ENCODE peak calls at places on chromosome 4, in six cellular contexts. One of them, this sample, is unnamed.

GRCh38 chr4:47469951-47470350 is 6.4 kb upstream of the COMMD8 start:
- DNase-seq in ACHN: no peak
- DNase-seq in EH: peak; percentile 81
- DNase-seq in RKO: no peak
- DNase-seq in AG09309: peak; percentile 20
- DNase-seq in amniotic stem cell: no peak
- DNase-seq in this sample: no peak

GRCh38 chr4:175560628-175561027 is 251.4 kb downstream of the GPM6A start:
- DNase-seq in amniotic stem cell: peak; percentile 2
- DNase-seq in ACHN: peak; percentile 72
- DNase-seq in RKO: peak; percentile 73
- DNase-seq in AG09309: peak; percentile 11
- DNase-seq in EH: peak; percentile 23
- DNase-seq in this sample: no peak

GRCh38 chr4:54159543-54159942 is 59.6 kb downstream of the GSX2 start:
- DNase-seq in EH: no peak
- DNase-seq in RKO: no peak
- DNase-seq in AG09309: no peak
- DNase-seq in ACHN: no peak
- DNase-seq in amniotic stem cell: no peak
- DNase-seq in this sample: no peak

GRCh38 chr4:2273657-2274319 is 11.9 kb upstream of the MXD4 start:
- DNase-seq in EH: no peak
- DNase-seq in amniotic stem cell: no peak
- DNase-seq in AG09309: no peak
- DNase-seq in ACHN: no peak
- DNase-seq in RKO: no peak
- DNase-seq in this sample: no peak

GRCh38 chr4:23097251-23097650 is 404.5 kb downstream of the GBA3 start:
- DNase-seq in RKO: peak; percentile 77
- DNase-seq in ACHN: no peak
- DNase-seq in AG09309: peak; percentile 16
- DNase-seq in EH: peak; percentile 63
- DNase-seq in amniotic stem cell: no peak
- DNase-seq in this sample: peak; percentile 3

GRCh38 chr4:89000844-89001360 is 56.1 kb downstream of the FAM13A start:
- DNase-seq in ACHN: peak; percentile 48
- DNase-seq in EH: peak; percentile 52
- DNase-seq in amniotic stem cell: no peak
- DNase-seq in RKO: peak; percentile 71
- DNase-seq in AG09309: no peak
- DNase-seq in this sample: peak; percentile 51

GRCh38 chr4:98416844-98417243 is 155.7 kb downstream of the RAP1GDS1 start:
- DNase-seq in EH: no peak
- DNase-seq in ACHN: no peak
- DNase-seq in RKO: no peak
- DNase-seq in AG09309: no peak
- DNase-seq in amniotic stem cell: no peak
- DNase-seq in this sample: no peak

GRCh38 chr4:153114771-153115321 is 89.4 kb upstream of the TRIM2 start:
- DNase-seq in amniotic stem cell: peak; percentile 13
- DNase-seq in RKO: peak; percentile 52
- DNase-seq in EH: peak; percentile 86
- DNase-seq in ACHN: no peak
- DNase-seq in AG09309: peak; percentile 46
- DNase-seq in this sample: peak; percentile 38

GRCh38 chr4:86032476-86033022 is 327.3 kb downstream of the MAPK10 start:
- DNase-seq in amniotic stem cell: peak; percentile 76
- DNase-seq in ACHN: no peak
- DNase-seq in RKO: no peak
- DNase-seq in EH: peak; percentile 98
- DNase-seq in AG09309: peak; percentile 95
- DNase-seq in this sample: peak; percentile 54

GRCh38 chr4:155768370-155768769 is 9.5 kb downstream of the GUCY1B1 start:
- DNase-seq in amniotic stem cell: no peak
- DNase-seq in RKO: no peak
- DNase-seq in EH: no peak
- DNase-seq in ACHN: no peak
- DNase-seq in AG09309: no peak
- DNase-seq in this sample: no peak

GRCh38 chr4:52577285-52577968 is 81.7 kb downstream of the USP46 start:
- DNase-seq in ACHN: no peak
- DNase-seq in amniotic stem cell: no peak
- DNase-seq in EH: peak; percentile 61
- DNase-seq in AG09309: peak; percentile 68
- DNase-seq in RKO: peak; percentile 31
- DNase-seq in this sample: peak; percentile 19

GRCh38 chr4:143335979-143336827 is 473 bp upstream of the GAB1 start:
- DNase-seq in EH: peak; percentile 90
- DNase-seq in amniotic stem cell: peak; percentile 89
- DNase-seq in RKO: peak; percentile 80
- DNase-seq in AG09309: no peak
- DNase-seq in ACHN: peak; percentile 82
- DNase-seq in this sample: peak; percentile 72

GRCh38 chr4:169765845-169766244 is 8.1 kb upstream of the HPF1 start:
- DNase-seq in EH: peak; percentile 63
- DNase-seq in ACHN: no peak
- DNase-seq in RKO: no peak
- DNase-seq in amniotic stem cell: no peak
- DNase-seq in AG09309: no peak
- DNase-seq in this sample: no peak

GRCh38 chr4:45621926-45622325 is 501.9 kb downstream of the GABRG1 start:
- DNase-seq in EH: no peak
- DNase-seq in RKO: peak; percentile 94
- DNase-seq in amniotic stem cell: no peak
- DNase-seq in ACHN: peak; percentile 80
- DNase-seq in AG09309: no peak
- DNase-seq in this sample: peak; percentile 39

GRCh38 chr4:130026185-130026584 is 930.2 kb downstream of the C4orf33 start:
- DNase-seq in ACHN: no peak
- DNase-seq in RKO: no peak
- DNase-seq in AG09309: no peak
- DNase-seq in EH: no peak
- DNase-seq in amniotic stem cell: no peak
- DNase-seq in this sample: no peak

GRCh38 chr4:187633245-187633644 is 362.3 kb upstream of the ZFP42 start:
- DNase-seq in AG09309: no peak
- DNase-seq in ACHN: no peak
- DNase-seq in RKO: no peak
- DNase-seq in amniotic stem cell: no peak
- DNase-seq in EH: no peak
- DNase-seq in this sample: no peak

GRCh38 chr4:18021470-18021719 is 160 bp downstream of the LCORL start:
- DNase-seq in EH: no peak
- DNase-seq in AG09309: no peak
- DNase-seq in RKO: no peak
- DNase-seq in ACHN: no peak
- DNase-seq in amniotic stem cell: no peak
- DNase-seq in this sample: peak; percentile 20

GRCh38 chr4:13547563-13548041 is 3.3 kb upstream of the NKX3-2 start:
- DNase-seq in RKO: no peak
- DNase-seq in AG09309: no peak
- DNase-seq in EH: no peak
- DNase-seq in ACHN: peak; percentile 43
- DNase-seq in amniotic stem cell: no peak
- DNase-seq in this sample: no peak

GRCh38 chr4:183987987-183988392 is 82.9 kb downstream of the STOX2 start:
- DNase-seq in RKO: peak; percentile 96
- DNase-seq in AG09309: peak; percentile 47
- DNase-seq in ACHN: peak; percentile 86
- DNase-seq in amniotic stem cell: no peak
- DNase-seq in EH: peak; percentile 71
- DNase-seq in this sample: peak; percentile 72

GRCh38 chr4:119246177-119246576 is 33.7 kb downstream of the USP53 start:
- DNase-seq in ACHN: no peak
- DNase-seq in AG09309: no peak
- DNase-seq in EH: no peak
- DNase-seq in RKO: no peak
- DNase-seq in amniotic stem cell: no peak
- DNase-seq in this sample: no peak

GRCh38 chr4:90602728-90603127 is 475.5 kb downstream of the CCSER1 start:
- DNase-seq in EH: no peak
- DNase-seq in RKO: no peak
- DNase-seq in amniotic stem cell: no peak
- DNase-seq in AG09309: no peak
- DNase-seq in ACHN: no peak
- DNase-seq in this sample: no peak

GRCh38 chr4:1010522-1011021 is 854 bp upstream of the FGFRL1 start:
- DNase-seq in AG09309: peak; percentile 41
- DNase-seq in ACHN: peak; percentile 62
- DNase-seq in RKO: peak; percentile 71
- DNase-seq in amniotic stem cell: no peak
- DNase-seq in EH: peak; percentile 89
- DNase-seq in this sample: peak; percentile 65

GRCh38 chr4:153530284-153530995 is 64.3 kb downstream of the TMEM131L start:
- DNase-seq in EH: no peak
- DNase-seq in AG09309: no peak
- DNase-seq in RKO: no peak
- DNase-seq in ACHN: no peak
- DNase-seq in amniotic stem cell: no peak
- DNase-seq in this sample: no peak

GRCh38 chr4:7807351-7807921 is 132.2 kb downstream of the AFAP1 start:
- DNase-seq in amniotic stem cell: no peak
- DNase-seq in ACHN: no peak
- DNase-seq in EH: no peak
- DNase-seq in RKO: no peak
- DNase-seq in AG09309: no peak
- DNase-seq in this sample: no peak

GRCh38 chr4:116839826-116840225 is 245.6 kb downstream of the TRAM1L1 start:
- DNase-seq in amniotic stem cell: no peak
- DNase-seq in AG09309: no peak
- DNase-seq in RKO: no peak
- DNase-seq in EH: no peak
- DNase-seq in ACHN: peak; percentile 34
- DNase-seq in this sample: no peak

GRCh38 chr4:48896845-48897244 is 9.7 kb downstream of the OCIAD2 start:
- DNase-seq in RKO: no peak
- DNase-seq in ACHN: no peak
- DNase-seq in EH: no peak
- DNase-seq in amniotic stem cell: no peak
- DNase-seq in AG09309: no peak
- DNase-seq in this sample: no peak

GRCh38 chr4:71195932-71196331 is 142.9 kb upstream of the SLC4A4 start:
- DNase-seq in AG09309: peak; percentile 18
- DNase-seq in ACHN: peak; percentile 80
- DNase-seq in EH: peak; percentile 94
- DNase-seq in RKO: no peak
- DNase-seq in amniotic stem cell: no peak
- DNase-seq in this sample: no peak

GRCh38 chr4:100278567-100278966 is 88.3 kb upstream of the DDIT4L start:
- DNase-seq in AG09309: no peak
- DNase-seq in ACHN: no peak
- DNase-seq in amniotic stem cell: no peak
- DNase-seq in EH: no peak
- DNase-seq in RKO: no peak
- DNase-seq in this sample: no peak

GRCh38 chr4:89765966-89766365 is 71.0 kb downstream of the SNCA start:
- DNase-seq in ACHN: peak; percentile 2
- DNase-seq in amniotic stem cell: peak; percentile 81
- DNase-seq in RKO: no peak
- DNase-seq in EH: peak; percentile 46
- DNase-seq in AG09309: peak; percentile 29
- DNase-seq in this sample: peak; percentile 20

GRCh38 chr4:183256756-183257385 is 63.2 kb downstream of the CLDN22 start:
- DNase-seq in ACHN: peak; percentile 42
- DNase-seq in EH: peak; percentile 63
- DNase-seq in RKO: peak; percentile 53
- DNase-seq in amniotic stem cell: peak; percentile 17
- DNase-seq in AG09309: no peak
- DNase-seq in this sample: peak; percentile 54

GRCh38 chr4:109998867-109999303 is 86.2 kb downstream of the EGF start:
- DNase-seq in EH: peak; percentile 63
- DNase-seq in amniotic stem cell: no peak
- DNase-seq in ACHN: peak; percentile 61
- DNase-seq in RKO: peak; percentile 74
- DNase-seq in AG09309: no peak
- DNase-seq in this sample: peak; percentile 53

GRCh38 chr4:185123479-185123878 is 19.6 kb upstream of the SLC25A4 start:
- DNase-seq in RKO: no peak
- DNase-seq in AG09309: no peak
- DNase-seq in EH: no peak
- DNase-seq in amniotic stem cell: no peak
- DNase-seq in ACHN: no peak
- DNase-seq in this sample: no peak

GRCh38 chr4:184146951-184147350 is 70.7 kb downstream of the ENPP6 start:
- DNase-seq in AG09309: no peak
- DNase-seq in ACHN: no peak
- DNase-seq in RKO: no peak
- DNase-seq in EH: no peak
- DNase-seq in amniotic stem cell: no peak
- DNase-seq in this sample: no peak

GRCh38 chr4:168631241-168632151 is 134.6 kb downstream of the PALLD start:
- DNase-seq in RKO: no peak
- DNase-seq in amniotic stem cell: peak; percentile 40
- DNase-seq in AG09309: no peak
- DNase-seq in EH: peak; percentile 52
- DNase-seq in ACHN: peak; percentile 79
- DNase-seq in this sample: peak; percentile 66

GRCh38 chr4:1793940-1794808 is 1.1 kb downstream of the FGFR3 start:
- DNase-seq in AG09309: no peak
- DNase-seq in ACHN: peak; percentile 2
- DNase-seq in EH: peak; percentile 22
- DNase-seq in RKO: peak; percentile 34
- DNase-seq in amniotic stem cell: no peak
- DNase-seq in this sample: no peak

GRCh38 chr4:151676301-151676700 is 84.5 kb downstream of the GATB start:
- DNase-seq in RKO: peak; percentile 69
- DNase-seq in EH: peak; percentile 80
- DNase-seq in AG09309: peak; percentile 39
- DNase-seq in ACHN: peak; percentile 73
- DNase-seq in amniotic stem cell: no peak
- DNase-seq in this sample: peak; percentile 64

GRCh38 chr4:74772106-74772505 is 22.2 kb downstream of the BTC start:
- DNase-seq in AG09309: no peak
- DNase-seq in RKO: no peak
- DNase-seq in EH: no peak
- DNase-seq in ACHN: no peak
- DNase-seq in amniotic stem cell: no peak
- DNase-seq in this sample: no peak

GRCh38 chr4:1379801-1380331 is 26.4 kb downstream of the NKX1-1 start:
- DNase-seq in EH: no peak
- DNase-seq in RKO: no peak
- DNase-seq in AG09309: no peak
- DNase-seq in ACHN: no peak
- DNase-seq in amniotic stem cell: no peak
- DNase-seq in this sample: no peak